ENCODE peak calls at places on chromosomes 11 and 22, in seven cellular contexts. One of them, this sample, is unnamed.

GRCh38 chr11:118353084-118353710 is 6.2 kb upstream of the UBE4A start:
- DNase-seq in colonic mucosa: no peak
- DNase-seq in tibial nerve: no peak
- DNase-seq in right lobe of liver: no peak
- DNase-seq in adrenal gland: no peak
- DNase-seq in suprapubic skin: no peak
- DNase-seq in esophagus squamous epithelium: no peak
- DNase-seq in this sample: no peak

GRCh38 chr11:76285397-76285796 is 79.1 kb upstream of the WNT11 start:
- DNase-seq in colonic mucosa: no peak
- DNase-seq in tibial nerve: no peak
- DNase-seq in right lobe of liver: no peak
- DNase-seq in adrenal gland: no peak
- DNase-seq in suprapubic skin: no peak
- DNase-seq in esophagus squamous epithelium: no peak
- DNase-seq in this sample: no peak

GRCh38 chr11:8167796-8168195 is 1.0 kb downstream of the RIC3 start:
- DNase-seq in colonic mucosa: no peak
- DNase-seq in tibial nerve: no peak
- DNase-seq in right lobe of liver: no peak
- DNase-seq in adrenal gland: no peak
- DNase-seq in suprapubic skin: no peak
- DNase-seq in esophagus squamous epithelium: no peak
- DNase-seq in this sample: no peak

GRCh38 chr11:60899021-60899936 is 7.1 kb downstream of the PRPF19 start:
- DNase-seq in colonic mucosa: peak
- DNase-seq in tibial nerve: peak
- DNase-seq in right lobe of liver: no peak
- DNase-seq in adrenal gland: peak
- DNase-seq in suprapubic skin: no peak
- DNase-seq in esophagus squamous epithelium: no peak
- DNase-seq in this sample: no peak

GRCh38 chr22:44638966-44639739 is 62.9 kb upstream of the PRR5 start:
- DNase-seq in colonic mucosa: no peak
- DNase-seq in tibial nerve: peak
- DNase-seq in right lobe of liver: no peak
- DNase-seq in adrenal gland: peak
- DNase-seq in suprapubic skin: peak
- DNase-seq in esophagus squamous epithelium: no peak
- DNase-seq in this sample: no peak

GRCh38 chr22:50243704-50244419 is 961 bp downstream of the TUBGCP6 start:
- DNase-seq in colonic mucosa: no peak
- DNase-seq in tibial nerve: no peak
- DNase-seq in right lobe of liver: no peak
- DNase-seq in adrenal gland: no peak
- DNase-seq in suprapubic skin: no peak
- DNase-seq in esophagus squamous epithelium: no peak
- DNase-seq in this sample: no peak

GRCh38 chr11:66529655-66530054 is 16.2 kb downstream of the ZDHHC24 start:
- DNase-seq in colonic mucosa: no peak
- DNase-seq in tibial nerve: no peak
- DNase-seq in right lobe of liver: no peak
- DNase-seq in adrenal gland: no peak
- DNase-seq in suprapubic skin: no peak
- DNase-seq in esophagus squamous epithelium: no peak
- DNase-seq in this sample: no peak

GRCh38 chr11:69216609-69217008 is 60.9 kb downstream of the SMIM38 start:
- DNase-seq in colonic mucosa: no peak
- DNase-seq in tibial nerve: no peak
- DNase-seq in right lobe of liver: peak
- DNase-seq in adrenal gland: no peak
- DNase-seq in suprapubic skin: no peak
- DNase-seq in esophagus squamous epithelium: no peak
- DNase-seq in this sample: no peak

GRCh38 chr22:41262250-41262765 is 21.6 kb upstream of the CHADL start:
- DNase-seq in colonic mucosa: no peak
- DNase-seq in tibial nerve: no peak
- DNase-seq in right lobe of liver: no peak
- DNase-seq in adrenal gland: peak
- DNase-seq in suprapubic skin: no peak
- DNase-seq in esophagus squamous epithelium: no peak
- DNase-seq in this sample: no peak

GRCh38 chr22:37749831-37750595 is 53.2 kb downstream of the TRIOBP start:
- DNase-seq in colonic mucosa: no peak
- DNase-seq in tibial nerve: no peak
- DNase-seq in right lobe of liver: no peak
- DNase-seq in adrenal gland: peak
- DNase-seq in suprapubic skin: no peak
- DNase-seq in esophagus squamous epithelium: no peak
- DNase-seq in this sample: no peak

GRCh38 chr11:66443602-66444001 is 5.0 kb upstream of the MRPL11 start:
- DNase-seq in colonic mucosa: no peak
- DNase-seq in tibial nerve: no peak
- DNase-seq in right lobe of liver: no peak
- DNase-seq in adrenal gland: no peak
- DNase-seq in suprapubic skin: no peak
- DNase-seq in esophagus squamous epithelium: no peak
- DNase-seq in this sample: no peak

GRCh38 chr11:72239849-72240460 is 4.0 kb downstream of the PHOX2A start:
- DNase-seq in colonic mucosa: peak
- DNase-seq in tibial nerve: no peak
- DNase-seq in right lobe of liver: peak
- DNase-seq in adrenal gland: peak
- DNase-seq in suprapubic skin: peak
- DNase-seq in esophagus squamous epithelium: no peak
- DNase-seq in this sample: no peak

GRCh38 chr22:23147632-23148387 is 2.5 kb downstream of the RAB36 start:
- DNase-seq in colonic mucosa: no peak
- DNase-seq in tibial nerve: no peak
- DNase-seq in right lobe of liver: no peak
- DNase-seq in adrenal gland: no peak
- DNase-seq in suprapubic skin: no peak
- DNase-seq in esophagus squamous epithelium: no peak
- DNase-seq in this sample: no peak

GRCh38 chr11:62295504-62295903 is 3.4 kb downstream of the SCGB1D4 start:
- DNase-seq in colonic mucosa: no peak
- DNase-seq in tibial nerve: no peak
- DNase-seq in right lobe of liver: no peak
- DNase-seq in adrenal gland: no peak
- DNase-seq in suprapubic skin: no peak
- DNase-seq in esophagus squamous epithelium: no peak
- DNase-seq in this sample: no peak

GRCh38 chr11:3227568-3228444 is 4.4 kb downstream of the MRGPRE start:
- DNase-seq in colonic mucosa: no peak
- DNase-seq in tibial nerve: no peak
- DNase-seq in right lobe of liver: no peak
- DNase-seq in adrenal gland: peak
- DNase-seq in suprapubic skin: no peak
- DNase-seq in esophagus squamous epithelium: no peak
- DNase-seq in this sample: no peak

GRCh38 chr11:117356126-117356761 is 28.6 kb downstream of the CEP164 start:
- DNase-seq in colonic mucosa: no peak
- DNase-seq in tibial nerve: no peak
- DNase-seq in right lobe of liver: no peak
- DNase-seq in adrenal gland: no peak
- DNase-seq in suprapubic skin: no peak
- DNase-seq in esophagus squamous epithelium: no peak
- DNase-seq in this sample: no peak

GRCh38 chr22:43867839-43868652 is 5.7 kb upstream of the SULT4A1 start:
- DNase-seq in colonic mucosa: peak
- DNase-seq in tibial nerve: peak
- DNase-seq in right lobe of liver: peak
- DNase-seq in adrenal gland: peak
- DNase-seq in suprapubic skin: no peak
- DNase-seq in esophagus squamous epithelium: no peak
- DNase-seq in this sample: no peak

GRCh38 chr11:67698247-67698646 is 23.8 kb upstream of the ALDH3B2 start:
- DNase-seq in colonic mucosa: no peak
- DNase-seq in tibial nerve: no peak
- DNase-seq in right lobe of liver: no peak
- DNase-seq in adrenal gland: no peak
- DNase-seq in suprapubic skin: no peak
- DNase-seq in esophagus squamous epithelium: no peak
- DNase-seq in this sample: no peak
- TF ChIP-seq CTCF in colonic mucosa: no peak
- TF ChIP-seq CTCF in tibial nerve: no peak
- TF ChIP-seq CTCF in right lobe of liver: no peak
- TF ChIP-seq CTCF in adrenal gland: no peak
- TF ChIP-seq CTCF in suprapubic skin: no peak
- TF ChIP-seq CTCF in esophagus squamous epithelium: peak
- TF ChIP-seq CTCF in this sample: no peak

GRCh38 chr22:17083811-17084540 is 824 bp upstream of the IL17RA start:
- DNase-seq in colonic mucosa: no peak
- DNase-seq in tibial nerve: no peak
- DNase-seq in right lobe of liver: peak
- DNase-seq in adrenal gland: no peak
- DNase-seq in suprapubic skin: peak
- DNase-seq in esophagus squamous epithelium: no peak
- DNase-seq in this sample: peak

GRCh38 chr22:17086750-17087149 is 1.9 kb downstream of the IL17RA start:
- DNase-seq in colonic mucosa: no peak
- DNase-seq in tibial nerve: no peak
- DNase-seq in right lobe of liver: peak
- DNase-seq in adrenal gland: no peak
- DNase-seq in suprapubic skin: peak
- DNase-seq in esophagus squamous epithelium: no peak
- DNase-seq in this sample: peak

GRCh38 chr22:17086301-17086700 is 1.5 kb downstream of the IL17RA start:
- DNase-seq in colonic mucosa: no peak
- DNase-seq in tibial nerve: no peak
- DNase-seq in right lobe of liver: peak
- DNase-seq in adrenal gland: no peak
- DNase-seq in suprapubic skin: peak
- DNase-seq in esophagus squamous epithelium: no peak
- DNase-seq in this sample: peak

GRCh38 chr22:17084554-17085276 is at the start of gene IL17RA:
- DNase-seq in colonic mucosa: peak
- DNase-seq in tibial nerve: peak
- DNase-seq in right lobe of liver: peak
- DNase-seq in adrenal gland: peak
- DNase-seq in suprapubic skin: peak
- DNase-seq in esophagus squamous epithelium: peak
- DNase-seq in this sample: peak

DNA sequence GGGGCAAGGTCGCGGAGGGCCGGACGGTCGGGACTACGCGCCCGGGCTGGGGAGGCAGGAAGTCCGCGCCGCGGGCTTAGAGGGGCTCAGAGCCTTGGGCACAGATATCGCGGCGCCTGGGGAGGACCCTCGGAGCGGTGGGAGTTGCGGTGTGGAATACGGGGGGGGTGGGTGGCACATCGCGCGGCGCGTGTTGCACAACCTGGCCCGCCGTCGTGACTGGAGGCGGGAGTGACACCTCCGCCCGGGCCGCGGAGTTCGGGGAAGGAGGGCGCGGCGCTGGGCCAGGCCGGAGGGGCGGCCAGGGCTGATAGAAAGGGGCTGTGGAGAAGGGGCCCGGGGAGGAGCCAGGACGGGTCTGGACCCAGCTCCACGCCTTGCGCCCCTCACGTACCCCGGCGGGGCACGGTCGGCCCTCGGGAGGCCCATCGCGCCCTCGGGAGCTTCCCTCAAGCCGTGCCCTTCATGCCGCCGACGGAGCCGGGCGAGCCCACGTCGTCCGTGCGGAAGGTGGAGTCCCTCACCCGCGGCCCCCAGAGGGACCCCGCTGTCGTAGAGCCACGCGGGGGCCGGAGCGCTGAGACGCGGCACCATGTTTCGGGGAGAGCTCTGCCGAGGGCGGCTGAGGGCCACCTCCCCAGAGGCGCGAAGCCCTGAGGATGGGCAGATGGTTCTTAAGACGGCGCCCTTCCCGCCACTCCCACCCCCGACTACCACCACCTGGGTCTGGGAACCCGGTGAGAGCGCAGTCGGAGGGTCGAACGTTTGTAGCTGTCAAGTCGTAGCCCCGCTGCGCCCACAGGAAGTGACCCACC is 684 bp downstream of the IL17RA start:
- DNase-seq in colonic mucosa: peak
- DNase-seq in tibial nerve: no peak
- DNase-seq in right lobe of liver: peak
- DNase-seq in adrenal gland: peak
- DNase-seq in suprapubic skin: peak
- DNase-seq in esophagus squamous epithelium: no peak
- DNase-seq in this sample: peak
- H3K27ac ChIP-seq in colonic mucosa: peak
- H3K27ac ChIP-seq in tibial nerve: peak
- H3K27ac ChIP-seq in right lobe of liver: peak
- H3K27ac ChIP-seq in adrenal gland: peak
- H3K27ac ChIP-seq in suprapubic skin: peak
- H3K27ac ChIP-seq in esophagus squamous epithelium: peak
- H3K27ac ChIP-seq in this sample: peak

DNA sequence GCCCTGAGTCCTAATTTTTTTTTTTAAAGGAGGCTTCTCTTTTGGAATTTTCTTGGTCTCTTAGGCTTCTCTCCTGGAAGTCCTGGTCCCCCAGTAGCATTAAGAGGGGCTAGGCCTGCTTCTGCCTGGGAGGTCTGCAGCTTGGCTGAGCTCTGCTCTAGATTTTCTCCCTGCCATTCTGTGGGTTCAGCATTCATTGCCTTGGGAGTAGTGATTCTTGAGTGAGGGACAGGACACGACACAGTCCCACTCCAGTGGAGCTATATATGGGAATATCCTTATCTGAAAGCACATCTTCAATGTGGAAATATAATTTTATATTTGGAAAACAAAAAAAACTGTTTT is 3.7 kb downstream of the IGSF22 start:
- DNase-seq in colonic mucosa: no peak
- DNase-seq in tibial nerve: no peak
- DNase-seq in right lobe of liver: no peak
- DNase-seq in adrenal gland: no peak
- DNase-seq in suprapubic skin: no peak
- DNase-seq in esophagus squamous epithelium: no peak
- DNase-seq in this sample: no peak
- H3K4me3 ChIP-seq in colonic mucosa: no peak
- H3K4me3 ChIP-seq in tibial nerve: no peak
- H3K4me3 ChIP-seq in right lobe of liver: no peak
- H3K4me3 ChIP-seq in adrenal gland: no peak
- H3K4me3 ChIP-seq in suprapubic skin: peak
- H3K4me3 ChIP-seq in esophagus squamous epithelium: no peak
- H3K4me3 ChIP-seq in this sample: peak

DNA sequence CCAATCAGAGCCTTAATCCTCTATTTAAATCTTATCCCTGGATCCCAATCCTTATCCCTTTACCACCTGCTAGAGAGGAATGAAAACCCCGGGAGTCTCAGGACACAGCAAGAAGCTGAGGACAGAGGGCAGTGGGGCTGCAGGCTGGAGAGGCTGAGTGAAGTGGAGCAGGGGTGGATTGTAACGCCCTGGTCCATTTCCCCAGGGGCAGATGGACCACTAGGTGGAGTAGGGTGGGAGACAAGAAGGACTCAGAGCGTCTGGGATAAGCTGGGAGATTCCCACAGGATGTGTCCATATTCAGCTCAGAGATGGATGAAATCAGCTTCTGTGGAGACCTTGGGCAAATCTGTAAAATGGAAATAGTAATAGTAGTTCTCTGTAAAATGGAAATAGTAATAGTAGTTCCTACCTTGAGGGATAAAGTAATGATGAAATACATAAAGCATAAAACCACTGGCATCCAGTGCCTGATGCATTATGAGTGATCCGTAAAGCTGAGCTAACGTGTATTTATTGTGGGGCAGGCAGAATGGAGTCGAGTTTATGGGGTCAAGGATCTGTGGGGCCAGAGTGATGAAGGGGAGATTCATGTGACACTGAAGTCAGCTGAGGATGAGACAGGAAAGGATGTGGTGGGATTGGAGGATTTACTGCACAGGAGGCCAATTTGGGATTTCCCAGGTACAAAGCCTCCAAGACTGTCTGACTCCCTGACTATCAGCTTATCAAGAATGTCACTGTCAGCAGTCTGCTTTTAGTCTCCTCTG is 1.9 kb upstream of the ROBO4 start:
- DNase-seq in colonic mucosa: no peak
- DNase-seq in tibial nerve: peak
- DNase-seq in right lobe of liver: no peak
- DNase-seq in adrenal gland: no peak
- DNase-seq in suprapubic skin: no peak
- DNase-seq in esophagus squamous epithelium: no peak
- DNase-seq in this sample: no peak
- TF ChIP-seq CTCF in colonic mucosa: no peak
- TF ChIP-seq CTCF in tibial nerve: no peak
- TF ChIP-seq CTCF in right lobe of liver: no peak
- TF ChIP-seq CTCF in adrenal gland: no peak
- TF ChIP-seq CTCF in suprapubic skin: no peak
- TF ChIP-seq CTCF in esophagus squamous epithelium: no peak
- TF ChIP-seq CTCF in this sample: no peak